ENCODE peak calls at places on chromosomes 5 and 9, in ten cellular contexts. D, E, G, Z, O, U, Y, B, I and W are unnamed samples. For H3K36me3, the result is how much of the 10 kb centered on the place peaks cover.

GRCh38 chr5:139482050-139482889 is at the start of gene STING1:
- DNase-seq in D (peak), E (peak), G (peak), Z (peak), O (peak), U (peak), Y (peak), B (peak), I (peak), W (peak)

GRCh38 chr5:139138790-139139189 is 59.4 kb downstream of the SIL1 start:
- DNase-seq in D (peak), E (no peak), G (no peak), Z (peak), O (peak), U (no peak), Y (no peak), B (no peak), I (peak), W (no peak)

GRCh38 chr5:99032234-99033013 is 103.6 kb upstream of the CHD1 start:
- DNase-seq in D (peak), E (peak), G (no peak), Z (peak), O (peak), U (peak), Y (no peak), B (peak), I (peak), W (no peak)

GRCh38 chr5:113166710-113167366 is 190.2 kb downstream of the DCP2 start:
- DNase-seq in D (peak), E (no peak), G (no peak), Z (no peak), O (peak), U (no peak), Y (no peak), B (no peak), I (no peak), W (no peak)

GRCh38 chr9:87810008-87810407 is 72.7 kb upstream of the SPATA31E1 start:
- DNase-seq in D (no peak), E (no peak), G (no peak), Z (no peak), O (no peak), U (no peak), Y (no peak), B (no peak), I (no peak), W (no peak)

GRCh38 chr9:109861499-109861898 is 81.5 kb downstream of the PALM2AKAP2 start:
- DNase-seq in D (no peak), E (no peak), G (no peak), Z (no peak), O (no peak), U (no peak), Y (no peak), B (peak), I (no peak), W (no peak)

GRCh38 chr5:94872526-94872925 is 254.1 kb downstream of the SLF1 start:
- DNase-seq in D (no peak), E (no peak), G (no peak), Z (no peak), O (no peak), U (no peak), Y (no peak), B (no peak), I (no peak), W (no peak)

GRCh38 chr9:6015278-6016157 is at the start of gene RANBP6:
- DNase-seq in D (peak), E (peak), G (peak), Z (peak), O (peak), U (peak), Y (peak), B (peak), I (peak), W (peak)

GRCh38 chr5:29777373-29777772 is 1416.1 kb upstream of the CDH6 start:
- DNase-seq in D (no peak), E (no peak), G (no peak), Z (no peak), O (no peak), U (no peak), Y (no peak), B (no peak), I (no peak), W (no peak)

GRCh38 chr5:133930061-133930823 is 38.2 kb downstream of the C5orf15 start:
- DNase-seq in D (peak), E (peak), G (peak), Z (no peak), O (no peak), U (no peak), Y (peak), B (no peak), I (no peak), W (no peak)

GRCh38 chr5:57176350-57176857 is 2.5 kb downstream of the GPBP1 start:
- DNase-seq in D (peak), E (peak), G (no peak), Z (no peak), O (peak), U (no peak), Y (no peak), B (no peak), I (no peak), W (no peak)

GRCh38 chr5:96718635-96719077 is 56.5 kb downstream of the CAST start:
- DNase-seq in D (peak), E (no peak), G (no peak), Z (peak), O (peak), U (no peak), Y (no peak), B (peak), I (peak), W (peak)

GRCh38 chr5:81837667-81838306 is 86.9 kb upstream of the SSBP2 start:
- DNase-seq in D (no peak), E (no peak), G (no peak), Z (no peak), O (no peak), U (no peak), Y (no peak), B (no peak), I (no peak), W (no peak)

GRCh38 chr5:178991190-178992145 is 3.7 kb downstream of the GRM6 start:
- DNase-seq in D (no peak), E (no peak), G (no peak), Z (no peak), O (no peak), U (no peak), Y (no peak), B (no peak), I (no peak), W (no peak)

GRCh38 chr5:157571357-157571827 is 4.2 kb downstream of the ADAM19 start:
- DNase-seq in D (peak), E (no peak), G (peak), Z (no peak), O (no peak), U (no peak), Y (no peak), B (no peak), I (no peak), W (no peak)

DNA sequence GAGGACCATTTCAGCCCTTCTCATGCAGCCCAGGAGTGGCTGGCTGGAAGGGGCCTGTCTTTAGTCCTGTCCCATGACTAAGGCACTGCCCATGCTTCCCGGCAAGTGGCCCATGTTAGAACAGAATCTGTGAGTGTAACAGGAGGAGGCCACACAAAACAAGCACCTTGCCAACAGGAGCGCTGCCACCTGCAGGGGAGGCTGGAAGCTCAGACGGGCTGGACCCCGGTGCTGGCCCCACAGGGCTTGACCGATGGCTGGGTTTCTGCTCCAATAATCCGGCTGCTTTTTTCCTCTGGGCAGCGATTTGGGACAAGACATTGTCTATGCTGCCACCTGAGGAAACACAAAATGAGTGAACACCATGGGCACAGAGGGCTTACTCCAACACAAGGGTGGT is 28.4 kb downstream of the ANKS6 start:
- DNase-seq in D (no peak), E (no peak), G (no peak), Z (no peak), O (no peak), U (no peak), Y (no peak), B (no peak), I (no peak), W (no peak)
- H3K36me3 ChIP-seq in D (under half), E (half or more), G (under half), Z (under half), O (under half), U (half or more), Y (under half), B (under half), I (half or more), W (half or more)

DNA sequence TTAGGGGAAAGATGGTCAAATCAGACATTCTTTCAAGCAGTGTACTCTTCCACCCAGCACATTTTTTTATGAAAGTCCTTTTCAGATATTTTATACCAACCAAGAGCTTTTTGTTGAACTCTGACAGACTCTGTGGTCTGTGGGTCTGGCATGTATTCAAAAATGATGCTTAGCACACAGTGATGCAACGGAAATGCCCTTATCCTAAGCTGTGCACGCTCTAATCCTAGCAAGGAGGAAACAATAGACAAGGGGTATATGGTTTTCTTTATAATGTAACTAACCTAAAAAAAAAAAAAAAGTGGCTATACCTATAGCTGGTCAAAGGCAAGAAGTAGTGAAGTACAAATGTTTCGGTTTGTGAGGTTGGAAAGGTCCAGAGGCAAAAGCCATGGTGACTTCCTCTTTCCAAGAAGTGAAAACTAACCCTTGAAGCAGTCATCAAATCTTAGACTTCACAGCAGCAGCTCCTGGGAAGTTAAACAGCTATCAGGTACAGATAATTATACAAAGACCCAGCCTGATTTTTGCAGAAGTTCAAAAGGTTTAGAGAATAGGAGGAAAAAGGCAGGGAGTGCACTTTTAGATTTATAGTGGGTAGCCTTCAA is 82.5 kb downstream of the SEMA6A start:
- DNase-seq in D (peak), E (peak), G (no peak), Z (no peak), O (peak), U (peak), Y (no peak), B (no peak), I (no peak), W (no peak)
- H3K36me3 ChIP-seq in D (under half), E (under half), G (under half), Z (under half), O (under half), U (under half), Y (under half), B (under half), I (under half), W (under half)

GRCh38 chr5:150397749-150398431 is 14.8 kb downstream of the CD74 start:
- DNase-seq in D (no peak), E (no peak), G (no peak), Z (no peak), O (no peak), U (no peak), Y (no peak), B (no peak), I (no peak), W (no peak)

GRCh38 chr5:150395690-150395979 is 17.1 kb downstream of the CD74 start:
- DNase-seq in D (no peak), E (no peak), G (no peak), Z (no peak), O (no peak), U (no peak), Y (no peak), B (no peak), I (no peak), W (no peak)

GRCh38 chr5:150394103-150394502 is 18.6 kb downstream of the CD74 start:
- DNase-seq in D (no peak), E (no peak), G (no peak), Z (no peak), O (peak), U (no peak), Y (no peak), B (no peak), I (no peak), W (no peak)

GRCh38 chr5:150394912-150395689 is 17.6 kb downstream of the CD74 start:
- DNase-seq in D (no peak), E (no peak), G (no peak), Z (no peak), O (no peak), U (no peak), Y (no peak), B (no peak), I (no peak), W (no peak)

GRCh38 chr5:150396247-150396646 is 16.5 kb downstream of the CD74 start:
- DNase-seq in D (no peak), E (no peak), G (no peak), Z (no peak), O (no peak), U (no peak), Y (no peak), B (no peak), I (no peak), W (no peak)
- H3K36me3 ChIP-seq in D (under half), E (half or more), G (under half), Z (under half), O (under half), U (half or more), Y (half or more), B (under half), I (half or more), W (half or more)

GRCh38 chr9:129813661-129814060 is 10.3 kb downstream of the TOR1A start:
- DNase-seq in D (no peak), E (no peak), G (no peak), Z (no peak), O (no peak), U (no peak), Y (no peak), B (no peak), I (no peak), W (no peak)
- H3K36me3 ChIP-seq in D (under half), E (half or more), G (under half), Z (under half), O (under half), U (half or more), Y (under half), B (under half), I (half or more), W (half or more)

GRCh38 chr5:37396352-37396751 is 17.2 kb downstream of the WDR70 start:
- DNase-seq in D (no peak), E (no peak), G (no peak), Z (no peak), O (no peak), U (no peak), Y (no peak), B (no peak), I (no peak), W (no peak)
- H3K36me3 ChIP-seq in D (under half), E (under half), G (under half), Z (under half), O (under half), U (half or more), Y (under half), B (under half), I (half or more), W (half or more)

GRCh38 chr9:129124507-129125069 is 13.4 kb downstream of the PTPA start:
- DNase-seq in D (no peak), E (no peak), G (no peak), Z (no peak), O (no peak), U (no peak), Y (no peak), B (no peak), I (no peak), W (no peak)
- H3K36me3 ChIP-seq in D (under half), E (half or more), G (under half), Z (under half), O (under half), U (half or more), Y (under half), B (under half), I (half or more), W (half or more)

DNA sequence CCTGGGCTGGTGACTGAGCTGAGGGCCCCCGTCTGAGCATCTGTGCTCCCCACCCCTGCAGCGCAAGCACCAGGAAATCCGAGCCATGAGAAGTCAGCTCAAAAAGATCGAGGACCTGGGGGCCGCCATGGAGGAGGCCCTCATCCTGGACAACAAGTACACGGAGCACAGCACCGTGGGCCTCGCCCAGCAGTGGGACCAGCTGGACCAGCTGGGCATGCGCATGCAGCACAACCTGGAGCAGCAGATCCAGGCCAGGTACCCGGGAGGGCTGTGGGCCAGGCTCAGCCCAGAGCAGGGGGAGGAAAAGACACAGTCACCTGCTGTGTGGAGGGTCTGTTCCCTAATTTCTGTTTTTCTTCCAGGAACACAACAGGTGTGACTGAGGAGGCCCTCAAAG is 24.6 kb downstream of the DYNC2I2 start:
- DNase-seq in D (no peak), E (no peak), G (no peak), Z (no peak), O (no peak), U (no peak), Y (no peak), B (no peak), I (no peak), W (no peak)
- H3K36me3 ChIP-seq in D (under half), E (half or more), G (under half), Z (under half), O (half or more), U (half or more), Y (under half), B (under half), I (half or more), W (half or more)

DNA sequence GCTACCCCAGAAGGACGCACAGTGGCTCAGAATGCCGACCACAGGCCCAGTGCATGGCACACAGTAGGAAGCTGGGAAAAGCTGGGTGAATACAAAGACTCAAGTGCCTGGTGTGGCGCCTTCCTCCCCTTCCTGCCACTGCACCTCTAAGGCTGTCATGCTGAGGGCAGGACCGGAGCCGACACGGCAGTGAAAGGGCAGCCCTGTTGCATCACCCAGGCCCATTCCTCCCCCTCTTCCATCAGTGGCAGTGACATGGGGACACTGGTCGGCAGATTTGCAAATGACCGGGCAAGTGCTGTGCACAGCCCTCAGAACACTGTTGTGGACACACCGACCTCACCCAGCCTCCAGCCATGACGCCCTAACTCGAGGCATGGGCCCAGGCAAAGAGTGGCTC is 84.0 kb downstream of the STK10 start:
- DNase-seq in D (no peak), E (no peak), G (no peak), Z (no peak), O (no peak), U (no peak), Y (no peak), B (no peak), I (no peak), W (no peak)
- H3K36me3 ChIP-seq in D (under half), E (half or more), G (under half), Z (under half), O (under half), U (half or more), Y (half or more), B (under half), I (half or more), W (under half)

GRCh38 chr9:136220017-136220729 is 15.2 kb upstream of the LHX3 start:
- DNase-seq in D (peak), E (no peak), G (no peak), Z (no peak), O (peak), U (no peak), Y (no peak), B (no peak), I (no peak), W (no peak)
- H3K36me3 ChIP-seq in D (under half), E (half or more), G (under half), Z (under half), O (under half), U (half or more), Y (under half), B (under half), I (half or more), W (half or more)

DNA sequence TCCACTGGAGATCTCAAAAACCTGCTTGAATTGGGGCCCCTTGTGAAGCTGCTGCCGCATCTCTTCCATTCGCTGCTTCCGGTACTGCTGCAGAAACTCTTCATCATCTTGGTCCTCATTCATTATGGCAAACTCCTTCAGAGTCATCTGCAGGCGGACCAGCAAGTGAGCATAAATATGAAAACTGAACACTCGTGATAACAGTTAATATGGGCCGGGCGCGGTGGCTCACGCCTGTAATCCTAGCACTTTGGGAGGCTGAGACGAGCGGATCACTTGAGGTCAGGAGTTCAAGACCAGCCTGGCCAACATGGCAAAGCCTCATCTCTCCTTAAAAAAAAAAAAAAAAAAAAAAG is 7.9 kb downstream of the PDCL start:
- DNase-seq in D (no peak), E (no peak), G (no peak), Z (no peak), O (no peak), U (no peak), Y (no peak), B (no peak), I (no peak), W (no peak)
- H3K36me3 ChIP-seq in D (under half), E (under half), G (under half), Z (under half), O (under half), U (half or more), Y (under half), B (under half), I (half or more), W (half or more)